ENCODE peak calls at places on chromosomes 13 and 19, in six cellular contexts. Y is PC-3, Q is fibroblast of lung, B is neural progenitor cell, X is GM23338, P is astrocyte. D is an unnamed sample.

GRCh38 chr13:78241278-78241919 is 322.8 kb upstream of the EDNRB start:
- DNase-seq in Q (peak), X (peak), B (peak), Y (peak), P (peak), D (peak)

GRCh38 chr13:43879323-43880181 is at the start of the genes CCDC122 and LACC1:
- DNase-seq in B (peak), P (peak), Y (peak), X (peak), Q (peak), D (peak)

GRCh38 chr19:16608290-16608704 is 19.7 kb downstream of the MED26 start:
- DNase-seq in Q (peak), P (peak), B (no peak), X (no peak), Y (peak), D (peak)

GRCh38 chr13:76864259-76864658 is 21.9 kb downstream of the KCTD12 start:
- DNase-seq in P (no peak), B (no peak), Y (no peak), Q (no peak), X (no peak), D (no peak)

GRCh38 chr13:86933676-86934075 is 737.5 kb upstream of the SLITRK5 start:
- DNase-seq in Y (no peak), Q (no peak), X (peak), B (peak), P (no peak), D (no peak)

GRCh38 chr13:107864543-107865460 is 350.5 kb downstream of the LIG4 start:
- DNase-seq in X (peak), Y (peak), P (peak), B (peak), Q (peak), D (peak)

GRCh38 chr13:51523082-51523518 is 61.2 kb upstream of the WDFY2 start:
- DNase-seq in B (no peak), X (no peak), Q (peak), Y (peak), P (peak), D (peak)

GRCh38 chr13:106348032-106348431 is 187.4 kb downstream of the EFNB2 start:
- DNase-seq in P (peak), B (peak), X (peak), Y (peak), Q (peak), D (peak)

GRCh38 chr13:55214851-55215345 is 1925.8 kb upstream of the PRR20A start:
- DNase-seq in Y (no peak), Q (no peak), X (no peak), B (peak), P (no peak), D (no peak)

GRCh38 chr13:100203696-100204367 is 114.9 kb downstream of the PCCA start:
- DNase-seq in X (no peak), P (peak), Q (peak), B (no peak), Y (peak), D (peak)

GRCh38 chr19:49324801-49325491 is at the start of gene SLC6A16:
- DNase-seq in Y (no peak), P (no peak), X (no peak), Q (no peak), B (no peak), D (no peak)

GRCh38 chr19:49331616-49332055 is 3.6 kb upstream of the CD37 start:
- DNase-seq in B (peak), P (peak), Q (peak), X (peak), Y (peak), D (peak)

GRCh38 chr19:49328741-49329140 is 3.8 kb upstream of the SLC6A16 start:
- DNase-seq in P (no peak), Y (no peak), Q (no peak), X (no peak), B (no peak), D (no peak)

GRCh38 chr19:49326165-49326704 is 1.2 kb upstream of the SLC6A16 start:
- DNase-seq in Y (no peak), X (no peak), Q (no peak), P (no peak), B (no peak), D (no peak)

GRCh38 chr19:49327878-49328544 is 3.0 kb upstream of the SLC6A16 start:
- DNase-seq in X (peak), B (peak), P (no peak), Y (peak), Q (peak), D (peak)
- TF ChIP-seq EZH2 in X (no peak), B (no peak), P (no peak), Y (no peak), Q (no peak), D (no peak)

GRCh38 chr13:98961204-98962105 is 16.4 kb downstream of the DOCK9 start:
- DNase-seq in P (no peak), X (no peak), Q (peak), Y (no peak), B (no peak), D (peak)
- H3K27ac ChIP-seq in P (no peak), X (no peak), Q (no peak), Y (no peak), B (no peak), D (no peak)

DNA sequence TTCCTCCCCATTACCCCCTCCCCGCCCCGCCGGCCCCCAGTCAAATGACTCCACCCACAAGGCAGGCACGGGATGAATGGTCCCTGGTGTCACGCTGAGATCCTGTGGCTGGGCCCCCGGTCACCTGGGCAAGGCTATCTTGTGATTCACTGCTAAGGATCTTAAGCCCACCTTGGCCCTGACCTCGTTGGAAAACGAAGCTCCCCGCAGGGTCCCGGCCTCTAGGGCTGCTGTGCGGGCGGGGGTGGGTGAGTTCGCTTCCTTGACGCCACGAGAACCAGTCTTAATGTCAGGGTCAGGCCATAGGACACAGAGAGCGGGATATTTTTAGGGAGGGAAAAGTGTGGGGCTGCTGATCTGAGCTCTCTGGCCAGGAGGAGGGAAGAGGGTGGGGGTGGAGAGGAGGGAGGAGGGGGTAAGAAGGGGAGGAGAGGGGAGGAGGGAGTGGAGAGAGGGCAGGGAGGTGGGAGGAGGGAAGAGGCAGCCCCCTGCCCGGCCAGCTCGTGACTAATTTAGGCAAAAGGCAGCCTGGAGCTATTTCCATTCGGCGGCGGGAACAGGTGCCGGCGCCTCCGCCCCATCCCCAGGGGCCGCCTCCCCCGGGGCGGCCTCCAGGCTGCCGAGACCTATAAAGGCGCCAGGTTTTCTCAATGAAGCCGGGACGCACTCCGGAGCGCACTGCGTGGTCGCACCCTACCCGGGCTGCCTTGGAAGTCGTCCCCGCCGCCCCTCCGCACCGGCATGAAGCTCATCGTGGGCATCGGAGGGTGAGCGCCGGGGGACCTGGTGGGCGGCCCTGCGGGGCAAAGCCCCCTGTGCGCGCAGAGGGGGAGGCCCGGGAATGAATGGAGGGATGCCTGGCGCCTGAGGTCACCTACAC is at the start of gene NMRK2:
- DNase-seq in Q (no peak), X (peak), P (no peak), B (peak), Y (no peak), D (no peak)
- TF ChIP-seq EZH2 in Q (peak), X (no peak), P (peak), B (peak), Y (no peak), D (no peak)

GRCh38 chr19:1221141-1221903 is 15.7 kb downstream of the STK11 start:
- DNase-seq in X (no peak), B (peak), P (no peak), Y (peak), Q (peak), D (peak)

GRCh38 chr19:1221904-1222255 is 15.9 kb downstream of the CBARP start:
- DNase-seq in Q (no peak), Y (no peak), X (no peak), P (no peak), B (no peak), D (no peak)

GRCh38 chr19:1223018-1223855 is 14.6 kb downstream of the CBARP start:
- DNase-seq in Q (peak), Y (peak), P (no peak), B (peak), X (peak), D (peak)

GRCh38 chr19:1224047-1224825 is 13.6 kb downstream of the CBARP start:
- DNase-seq in Q (no peak), P (no peak), B (no peak), Y (no peak), X (no peak), D (no peak)

DNA sequence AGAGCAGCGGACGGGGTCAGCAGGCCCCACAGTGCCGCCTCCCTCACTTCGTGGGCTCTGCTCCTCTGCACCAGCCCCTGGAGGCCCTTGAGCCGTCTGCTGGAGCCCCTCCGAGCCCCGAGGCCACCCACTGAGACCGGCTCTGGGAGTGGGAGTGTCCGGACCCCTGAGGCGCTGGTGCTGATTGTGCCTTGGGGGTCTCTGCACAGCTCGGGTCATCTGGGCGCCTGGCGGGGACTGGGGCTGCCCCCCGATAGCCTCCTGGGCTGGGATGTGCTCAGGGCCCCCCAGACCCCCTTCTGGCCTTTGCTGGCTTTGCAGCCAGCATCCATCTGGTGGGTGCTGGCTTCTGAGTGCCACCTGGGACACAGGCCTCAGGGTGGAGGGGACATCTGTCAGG is 15.4 kb downstream of the CBARP start:
- DNase-seq in Y (no peak), B (no peak), X (no peak), P (no peak), Q (no peak), D (no peak)
- H3K27ac ChIP-seq in Y (no peak), B (no peak), X (no peak), P (no peak), Q (no peak), D (no peak)

DNA sequence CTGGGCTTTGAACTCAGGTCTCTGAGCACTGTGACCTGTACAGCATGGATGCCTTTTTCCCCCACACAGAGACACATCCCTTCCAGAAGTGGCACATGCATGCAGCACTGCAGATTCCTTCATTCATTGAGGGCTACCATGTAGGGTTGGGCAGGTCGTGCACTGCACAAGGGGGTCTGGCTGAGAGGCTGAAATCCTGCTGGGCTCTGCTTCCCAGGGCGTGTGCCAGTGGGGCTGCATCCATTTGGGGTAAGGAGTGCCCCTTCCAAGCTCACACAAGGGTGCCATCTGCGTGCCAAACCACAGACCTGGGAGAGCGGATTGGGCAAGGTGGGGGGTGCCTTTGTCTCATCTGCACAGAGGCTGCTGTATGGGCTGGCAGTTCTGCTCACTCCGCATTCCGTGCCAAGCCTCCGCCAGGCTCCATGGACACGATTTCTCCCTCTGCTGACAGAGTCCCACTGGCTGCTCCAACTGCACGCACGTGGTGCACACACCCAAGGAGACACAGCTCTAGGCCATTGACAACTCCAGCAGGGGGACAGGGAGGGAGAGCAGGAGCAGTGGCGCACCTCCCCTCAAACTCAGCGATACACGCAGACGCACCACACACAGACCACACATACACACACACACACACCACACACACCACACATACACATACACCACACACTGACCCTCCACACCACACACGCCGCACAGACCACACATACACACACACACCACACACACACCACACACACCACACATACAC is 4.5 kb upstream of the SHISA7 start:
- DNase-seq in Y (peak), P (no peak), Q (no peak), X (peak), B (peak), D (peak)
- TF ChIP-seq EZH2 in Y (no peak), P (no peak), Q (no peak), X (no peak), B (no peak), D (no peak)

GRCh38 chr19:41373993-41374392 is 2.3 kb upstream of the TMEM91 start:
- DNase-seq in Y (no peak), P (peak), Q (peak), X (no peak), B (no peak), D (peak)

GRCh38 chr19:41369769-41370168 is 5.8 kb upstream of the B9D2 start:
- DNase-seq in Q (no peak), B (no peak), Y (no peak), X (no peak), P (no peak), D (no peak)

GRCh38 chr19:41367848-41368301 is 3.9 kb upstream of the B9D2 start:
- DNase-seq in B (no peak), Q (peak), Y (peak), P (peak), X (no peak), D (peak)

GRCh38 chr19:41376241-41376997 is at the start of gene TMEM91:
- DNase-seq in P (no peak), X (peak), B (peak), Y (no peak), Q (no peak), D (peak)

DNA sequence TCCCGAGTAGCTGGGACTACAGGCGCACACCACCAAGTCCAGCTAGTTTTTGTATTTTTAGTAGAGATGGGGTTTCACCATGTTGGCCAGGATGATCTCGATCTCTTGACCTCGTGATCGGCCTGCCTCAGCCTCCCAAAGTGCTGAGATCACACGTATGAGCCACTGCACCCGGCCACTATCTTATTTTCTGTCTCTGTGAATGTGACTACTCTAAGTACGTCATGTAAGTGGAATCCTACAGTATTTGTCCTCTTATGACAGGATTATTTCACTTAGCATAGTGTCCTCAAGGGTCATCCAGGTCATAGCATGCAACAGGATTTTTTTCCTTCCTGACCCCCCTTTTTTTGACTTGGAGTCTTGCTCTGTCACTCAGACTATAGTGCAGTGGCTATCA is 4.8 kb upstream of the TMEM91 start:
- DNase-seq in Y (no peak), Q (no peak), P (no peak), B (no peak), X (no peak), D (no peak)
- H3K27ac ChIP-seq in Y (no peak), Q (no peak), P (no peak), B (no peak), X (peak), D (no peak)

GRCh38 chr19:17951151-17952040 is 15.5 kb upstream of the KCNN1 start:
- DNase-seq in B (peak), X (no peak), P (no peak), Q (no peak), Y (no peak), D (no peak)
- TF ChIP-seq EZH2 in B (peak), X (peak), P (peak), Q (peak), Y (no peak), D (peak)